ENCODE peak calls at places on chromosome 5, in six cellular contexts. One of them, this sample, is unnamed.

GRCh38 chr5:95823738-95824609 is 1.4 kb upstream of the GLRX start:
- DNase-seq in HEK293T: peak; percentile 36
- DNase-seq in IMR-90: peak; percentile 97
- DNase-seq in HepG2: peak; percentile 89
- DNase-seq in A549: peak; percentile 91
- DNase-seq in GM12878: no peak
- DNase-seq in this sample: peak; percentile 51

GRCh38 chr5:31408814-31409213 is 123.1 kb downstream of the DROSHA start:
- DNase-seq in HEK293T: no peak
- DNase-seq in IMR-90: peak; percentile 74
- DNase-seq in HepG2: no peak
- DNase-seq in A549: no peak
- DNase-seq in GM12878: no peak
- DNase-seq in this sample: peak; percentile 34

GRCh38 chr5:132829742-132830435 is 558 bp downstream of the SHROOM1 start:
- DNase-seq in HEK293T: peak; percentile 87
- DNase-seq in IMR-90: peak; percentile 56
- DNase-seq in HepG2: peak; percentile 56
- DNase-seq in A549: peak; percentile 75
- DNase-seq in GM12878: no peak
- DNase-seq in this sample: peak; percentile 86

GRCh38 chr5:102910240-102911226 is 155.4 kb downstream of the PAM start:
- DNase-seq in HEK293T: peak; percentile 13
- DNase-seq in IMR-90: peak; percentile 70
- DNase-seq in HepG2: no peak
- DNase-seq in A549: peak; percentile 15
- DNase-seq in GM12878: no peak
- DNase-seq in this sample: no peak

GRCh38 chr5:118519466-118519865 is 468.9 kb downstream of the DTWD2 start:
- DNase-seq in HEK293T: no peak
- DNase-seq in IMR-90: no peak
- DNase-seq in HepG2: no peak
- DNase-seq in A549: no peak
- DNase-seq in GM12878: no peak
- DNase-seq in this sample: no peak

GRCh38 chr5:142817961-142818431 is 47.8 kb downstream of the ARHGAP26 start:
- DNase-seq in HEK293T: no peak
- DNase-seq in IMR-90: no peak
- DNase-seq in HepG2: no peak
- DNase-seq in A549: no peak
- DNase-seq in GM12878: no peak
- DNase-seq in this sample: no peak

GRCh38 chr5:37665889-37666288 is 174.0 kb downstream of the GDNF start:
- DNase-seq in HEK293T: no peak
- DNase-seq in IMR-90: no peak
- DNase-seq in HepG2: no peak
- DNase-seq in A549: no peak
- DNase-seq in GM12878: no peak
- DNase-seq in this sample: no peak

GRCh38 chr5:17838506-17838905 is 204.2 kb downstream of the TAF11L14 start:
- DNase-seq in HEK293T: no peak
- DNase-seq in IMR-90: no peak
- DNase-seq in HepG2: no peak
- DNase-seq in A549: peak; percentile 49
- DNase-seq in GM12878: no peak
- DNase-seq in this sample: no peak

GRCh38 chr5:146050061-146050460 is 55.3 kb downstream of the PLAC8L1 start:
- DNase-seq in HEK293T: no peak
- DNase-seq in IMR-90: no peak
- DNase-seq in HepG2: no peak
- DNase-seq in A549: no peak
- DNase-seq in GM12878: no peak
- DNase-seq in this sample: no peak

GRCh38 chr5:103424008-103424407 is 138.6 kb downstream of the NUDT12 start:
- DNase-seq in HEK293T: no peak
- DNase-seq in IMR-90: peak; percentile 46
- DNase-seq in HepG2: no peak
- DNase-seq in A549: no peak
- DNase-seq in GM12878: no peak
- DNase-seq in this sample: no peak

GRCh38 chr5:67146981-67147380 is 49.6 kb downstream of the CD180 start:
- DNase-seq in HEK293T: no peak
- DNase-seq in IMR-90: no peak
- DNase-seq in HepG2: no peak
- DNase-seq in A549: no peak
- DNase-seq in GM12878: no peak
- DNase-seq in this sample: no peak

GRCh38 chr5:95406426-95407093 is 15.4 kb downstream of the FAM81B start:
- DNase-seq in HEK293T: no peak
- DNase-seq in IMR-90: no peak
- DNase-seq in HepG2: no peak
- DNase-seq in A549: no peak
- DNase-seq in GM12878: no peak
- DNase-seq in this sample: no peak

GRCh38 chr5:41835625-41836024 is 34.6 kb downstream of the OXCT1 start:
- DNase-seq in HEK293T: no peak
- DNase-seq in IMR-90: peak; percentile 92
- DNase-seq in HepG2: no peak
- DNase-seq in A549: peak; percentile 29
- DNase-seq in GM12878: no peak
- DNase-seq in this sample: no peak

GRCh38 chr5:158477214-158477613 is 618.3 kb upstream of the CLINT1 start:
- DNase-seq in HEK293T: no peak
- DNase-seq in IMR-90: no peak
- DNase-seq in HepG2: no peak
- DNase-seq in A549: no peak
- DNase-seq in GM12878: no peak
- DNase-seq in this sample: no peak

GRCh38 chr5:108523360-108523759 is 141.5 kb upstream of the FBXL17 start:
- DNase-seq in HEK293T: no peak
- DNase-seq in IMR-90: no peak
- DNase-seq in HepG2: no peak
- DNase-seq in A549: no peak
- DNase-seq in GM12878: no peak
- DNase-seq in this sample: no peak

GRCh38 chr5:65334077-65334476 is 147.6 kb downstream of the ADAMTS6 start:
- DNase-seq in HEK293T: peak; percentile 16
- DNase-seq in IMR-90: no peak
- DNase-seq in HepG2: no peak
- DNase-seq in A549: no peak
- DNase-seq in GM12878: no peak
- DNase-seq in this sample: no peak

GRCh38 chr5:73464016-73464745 is 15.6 kb upstream of the FOXD1 start:
- DNase-seq in HEK293T: no peak
- DNase-seq in IMR-90: peak; percentile 68
- DNase-seq in HepG2: no peak
- DNase-seq in A549: no peak
- DNase-seq in GM12878: no peak
- DNase-seq in this sample: no peak

GRCh38 chr5:9316733-9317132 is 229.1 kb downstream of the SEMA5A start:
- DNase-seq in HEK293T: no peak
- DNase-seq in IMR-90: no peak
- DNase-seq in HepG2: no peak
- DNase-seq in A549: no peak
- DNase-seq in GM12878: no peak
- DNase-seq in this sample: no peak

GRCh38 chr5:140403613-140404012 is 2.0 kb downstream of the ANKHD1 start:
- DNase-seq in HEK293T: no peak
- DNase-seq in IMR-90: no peak
- DNase-seq in HepG2: no peak
- DNase-seq in A549: no peak
- DNase-seq in GM12878: no peak
- DNase-seq in this sample: no peak

GRCh38 chr5:95304706-95305105 is 19.8 kb upstream of the MCTP1 start:
- DNase-seq in HEK293T: no peak
- DNase-seq in IMR-90: no peak
- DNase-seq in HepG2: no peak
- DNase-seq in A549: no peak
- DNase-seq in GM12878: no peak
- DNase-seq in this sample: no peak

GRCh38 chr5:158720316-158720715 is 379.4 kb downstream of the EBF1 start:
- DNase-seq in HEK293T: no peak
- DNase-seq in IMR-90: no peak
- DNase-seq in HepG2: no peak
- DNase-seq in A549: no peak
- DNase-seq in GM12878: no peak
- DNase-seq in this sample: no peak

GRCh38 chr5:107781451-107781850 is 110.7 kb upstream of the EFNA5 start:
- DNase-seq in HEK293T: no peak
- DNase-seq in IMR-90: peak; percentile 48
- DNase-seq in HepG2: no peak
- DNase-seq in A549: no peak
- DNase-seq in GM12878: no peak
- DNase-seq in this sample: no peak

GRCh38 chr5:175555168-175555745 is 76.9 kb downstream of the SFXN1 start:
- DNase-seq in HEK293T: no peak
- DNase-seq in IMR-90: no peak
- DNase-seq in HepG2: no peak
- DNase-seq in A549: no peak
- DNase-seq in GM12878: no peak
- DNase-seq in this sample: no peak

GRCh38 chr5:1251678-1252580 is 26.7 kb downstream of the SLC6A18 start:
- DNase-seq in HEK293T: no peak
- DNase-seq in IMR-90: no peak
- DNase-seq in HepG2: no peak
- DNase-seq in A549: no peak
- DNase-seq in GM12878: no peak
- DNase-seq in this sample: peak; percentile 49

GRCh38 chr5:141747152-141747640 is 65.2 kb upstream of the ARAP3 start:
- DNase-seq in HEK293T: peak; percentile 42
- DNase-seq in IMR-90: peak; percentile 38
- DNase-seq in HepG2: no peak
- DNase-seq in A549: no peak
- DNase-seq in GM12878: no peak
- DNase-seq in this sample: peak; percentile 25

GRCh38 chr5:146805099-146805498 is 73.5 kb downstream of the PPP2R2B start:
- DNase-seq in HEK293T: no peak
- DNase-seq in IMR-90: no peak
- DNase-seq in HepG2: no peak
- DNase-seq in A549: no peak
- DNase-seq in GM12878: no peak
- DNase-seq in this sample: no peak

GRCh38 chr5:81134566-81134965 is 98.6 kb upstream of the CKMT2 start:
- DNase-seq in HEK293T: no peak
- DNase-seq in IMR-90: no peak
- DNase-seq in HepG2: no peak
- DNase-seq in A549: no peak
- DNase-seq in GM12878: no peak
- DNase-seq in this sample: no peak

GRCh38 chr5:55021465-55021864 is 2.6 kb upstream of the GZMK start:
- DNase-seq in HEK293T: no peak
- DNase-seq in IMR-90: no peak
- DNase-seq in HepG2: no peak
- DNase-seq in A549: no peak
- DNase-seq in GM12878: no peak
- DNase-seq in this sample: no peak

GRCh38 chr5:80220268-80220897 is 35.5 kb downstream of the SERINC5 start:
- DNase-seq in HEK293T: no peak
- DNase-seq in IMR-90: no peak
- DNase-seq in HepG2: no peak
- DNase-seq in A549: no peak
- DNase-seq in GM12878: no peak
- DNase-seq in this sample: no peak

DNA sequence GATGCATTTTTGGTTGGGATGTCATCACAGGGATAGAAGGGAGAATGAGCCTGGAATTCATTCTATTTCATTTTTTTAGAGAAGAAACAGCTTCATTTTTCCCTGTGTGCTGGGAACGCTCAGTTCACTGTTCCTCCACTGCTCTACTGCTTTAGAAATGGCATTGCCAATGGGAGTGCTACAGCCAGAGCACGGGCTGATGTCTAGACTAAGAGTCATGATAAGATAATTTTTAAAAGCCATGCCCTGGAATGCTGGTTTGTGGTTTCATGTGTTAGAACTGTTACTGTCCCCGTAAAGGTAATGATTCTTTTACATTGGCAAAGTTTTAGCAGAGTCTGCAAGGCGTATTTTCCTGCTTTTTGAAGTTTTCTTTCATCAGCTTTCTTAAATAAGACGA is 119.6 kb downstream of the SEMA6A start:
- DNase-seq in HEK293T: no peak
- DNase-seq in IMR-90: peak; percentile 6
- DNase-seq in HepG2: no peak
- DNase-seq in A549: no peak
- DNase-seq in GM12878: no peak
- DNase-seq in this sample: no peak
- TF ChIP-seq BHLHE40 in HEK293T: no peak
- TF ChIP-seq BHLHE40 in IMR-90: peak; percentile 21
- TF ChIP-seq BHLHE40 in HepG2: no peak
- TF ChIP-seq BHLHE40 in A549: no peak
- TF ChIP-seq BHLHE40 in GM12878: no peak
- TF ChIP-seq BHLHE40 in this sample: no peak

GRCh38 chr5:120152472-120152871 is 311.6 kb upstream of the PRR16 start:
- DNase-seq in HEK293T: no peak
- DNase-seq in IMR-90: peak; percentile 95
- DNase-seq in HepG2: no peak
- DNase-seq in A549: peak; percentile 43
- DNase-seq in GM12878: no peak
- DNase-seq in this sample: no peak
- TF ChIP-seq BHLHE40 in HEK293T: no peak
- TF ChIP-seq BHLHE40 in IMR-90: peak; percentile 33
- TF ChIP-seq BHLHE40 in HepG2: no peak
- TF ChIP-seq BHLHE40 in A549: no peak
- TF ChIP-seq BHLHE40 in GM12878: no peak
- TF ChIP-seq BHLHE40 in this sample: no peak

GRCh38 chr5:139022528-139022927 is 147.4 kb upstream of the LRRTM2 start:
- DNase-seq in HEK293T: no peak
- DNase-seq in IMR-90: no peak
- DNase-seq in HepG2: no peak
- DNase-seq in A549: no peak
- DNase-seq in GM12878: no peak
- DNase-seq in this sample: no peak
- TF ChIP-seq BHLHE40 in HEK293T: no peak
- TF ChIP-seq BHLHE40 in IMR-90: no peak
- TF ChIP-seq BHLHE40 in HepG2: no peak
- TF ChIP-seq BHLHE40 in A549: no peak
- TF ChIP-seq BHLHE40 in GM12878: no peak
- TF ChIP-seq BHLHE40 in this sample: no peak

GRCh38 chr5:113246371-113246870 is 188.4 kb downstream of the TSSK1B start:
- DNase-seq in HEK293T: no peak
- DNase-seq in IMR-90: no peak
- DNase-seq in HepG2: no peak
- DNase-seq in A549: no peak
- DNase-seq in GM12878: no peak
- DNase-seq in this sample: no peak
- TF ChIP-seq BHLHE40 in HEK293T: no peak
- TF ChIP-seq BHLHE40 in IMR-90: no peak
- TF ChIP-seq BHLHE40 in HepG2: no peak
- TF ChIP-seq BHLHE40 in A549: no peak
- TF ChIP-seq BHLHE40 in GM12878: no peak
- TF ChIP-seq BHLHE40 in this sample: no peak